ENCODE peak calls at places on chromosomes 12 and 14, in eight cellular contexts. P is hepatocyte, U is GM23248, Y is uterus, H is fibroblast of pulmonary artery, B is stomach, X is mesenchymal stem cell, D is WERI-Rb-1. O is an unnamed sample.

GRCh38 chr12:118307069-118307954 is 65.4 kb downstream of the TAOK3 start:
- DNase-seq in P (no peak), U (peak; percentile 95), Y (peak; percentile 46), H (peak; percentile 89), B (no peak), X (peak; percentile 91), D (no peak), O (peak; percentile 95)

GRCh38 chr12:31118831-31119530 is 45.3 kb downstream of the DDX11 start:
- DNase-seq in P (peak; percentile 69), U (no peak), Y (peak; percentile 71), H (no peak), B (peak; percentile 45), X (no peak), D (peak; percentile 62), O (no peak)

GRCh38 chr12:1318327-1319031 is 275.9 kb downstream of the FBXL14 start:
- DNase-seq in P (peak; percentile 28), U (peak; percentile 76), Y (no peak), H (peak; percentile 55), B (peak; percentile 33), X (peak; percentile 33), D (no peak), O (peak; percentile 67)

GRCh38 chr12:52210186-52210924 is 18.5 kb upstream of the KRT80 start:
- DNase-seq in P (no peak), U (peak; percentile 89), Y (peak; percentile 13), H (peak; percentile 91), B (no peak), X (peak; percentile 60), D (peak; percentile 36), O (no peak)

GRCh38 chr12:101117842-101118241 is 92.2 kb downstream of the SLC5A8 start:
- DNase-seq in P (no peak), U (no peak), Y (no peak), H (no peak), B (no peak), X (no peak), D (no peak), O (no peak)

GRCh38 chr12:2288001-2288400 is 235.2 kb downstream of the CACNA1C start:
- DNase-seq in P (peak; percentile 77), U (peak; percentile 79), Y (no peak), H (peak; percentile 42), B (no peak), X (peak; percentile 78), D (no peak), O (peak; percentile 43)

GRCh38 chr14:68918612-68919011 is 60.5 kb downstream of the ACTN1 start:
- DNase-seq in P (no peak), U (no peak), Y (no peak), H (no peak), B (no peak), X (no peak), D (no peak), O (no peak)

GRCh38 chr12:127655691-127656090 is 611.3 kb upstream of the TMEM132C start:
- DNase-seq in P (no peak), U (peak; percentile 89), Y (no peak), H (no peak), B (no peak), X (peak; percentile 71), D (no peak), O (peak; percentile 83)

GRCh38 chr12:91355150-91356006 is 172.8 kb upstream of the DCN start:
- DNase-seq in P (peak; percentile 83), U (peak; percentile 89), Y (peak; percentile 80), H (peak; percentile 88), B (peak; percentile 66), X (peak; percentile 79), D (peak; percentile 67), O (peak; percentile 72)

GRCh38 chr14:46691819-46692218 is 40.2 kb upstream of the RPL10L start:
- DNase-seq in P (no peak), U (no peak), Y (no peak), H (no peak), B (no peak), X (no peak), D (no peak), O (no peak)

DNA sequence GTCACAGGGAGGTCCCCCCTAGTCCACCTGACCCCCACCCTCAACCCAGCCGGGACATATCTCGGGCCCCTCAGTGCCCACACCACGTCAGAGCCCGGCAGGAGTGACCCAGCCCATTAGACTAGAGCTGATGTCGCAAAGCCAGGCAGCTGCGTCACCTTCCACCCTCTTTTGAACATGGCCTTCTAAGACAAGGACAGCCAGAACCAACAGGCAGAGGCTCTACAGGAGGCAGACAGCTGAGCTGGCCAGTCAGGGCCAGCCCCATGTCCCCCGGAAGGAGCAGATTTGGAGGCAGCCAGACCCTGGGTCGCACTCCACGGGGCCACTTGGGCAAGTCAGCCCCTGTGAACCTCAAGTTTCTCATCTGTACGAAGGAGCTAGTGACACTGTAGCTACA is 44.1 kb downstream of the SCARB1 start:
- DNase-seq in P (no peak), U (no peak), Y (no peak), H (no peak), B (no peak), X (no peak), D (no peak), O (no peak)
- H3K4me3 ChIP-seq in P (no peak overlapping the region), U (no peak overlapping the region), Y (no peak overlapping the region), H (no peak overlapping the region), B (no peak overlapping the region), X (no peak overlapping the region), D (no peak overlapping the region), O (no peak overlapping the region)

DNA sequence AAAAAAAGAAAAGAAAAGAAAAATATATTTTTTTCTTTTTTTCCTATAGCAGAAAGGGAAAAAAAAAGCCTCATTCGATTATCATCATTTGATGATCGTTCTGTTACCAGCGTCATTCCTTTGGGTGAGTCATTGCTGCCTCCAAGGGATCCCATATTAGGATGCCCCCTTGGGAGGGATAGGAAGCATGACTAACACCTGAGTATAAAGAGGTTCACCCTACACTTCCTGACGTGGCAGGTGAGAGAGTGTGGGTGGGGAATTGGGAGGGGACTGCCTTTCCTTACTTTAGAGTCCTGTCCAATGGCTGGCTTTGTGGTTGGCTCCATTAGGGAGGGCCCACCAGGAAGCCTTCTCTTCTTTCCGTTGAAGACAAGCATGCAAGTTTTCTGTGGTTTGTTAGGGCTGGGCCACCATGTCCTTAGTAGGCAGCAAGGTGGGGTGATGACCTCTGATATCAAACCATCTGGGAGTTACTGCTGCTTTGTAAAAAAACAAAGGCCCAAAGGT is 56.1 kb upstream of the FUT8 start:
- DNase-seq in P (peak; percentile 54), U (peak; percentile 95), Y (no peak), H (peak; percentile 79), B (peak; percentile 72), X (peak; percentile 66), D (no peak), O (peak; percentile 78)
- H3K4me3 ChIP-seq in P (no peak overlapping the region), U (no peak overlapping the region), Y (no peak overlapping the region), H (no peak overlapping the region), B (no peak overlapping the region), X (no peak overlapping the region), D (no peak overlapping the region), O (no peak overlapping the region)

GRCh38 chr12:109677323-109677722 is 36.3 kb upstream of the FAM222A start:
- DNase-seq in P (no peak), U (no peak), Y (no peak), H (no peak), B (no peak), X (no peak), D (peak; percentile 76), O (no peak)

GRCh38 chr12:109681986-109682707 is 31.5 kb upstream of the FAM222A start:
- DNase-seq in P (no peak), U (no peak), Y (no peak), H (no peak), B (no peak), X (no peak), D (no peak), O (no peak)

GRCh38 chr12:109680521-109681030 is 33.0 kb upstream of the FAM222A start:
- DNase-seq in P (no peak), U (no peak), Y (no peak), H (no peak), B (peak; percentile 39), X (no peak), D (no peak), O (no peak)

GRCh38 chr12:109678732-109679131 is 34.9 kb upstream of the FAM222A start:
- DNase-seq in P (peak; percentile 34), U (no peak), Y (no peak), H (no peak), B (no peak), X (no peak), D (peak; percentile 66), O (no peak)

GRCh38 chr12:109679716-109680520 is 33.7 kb upstream of the FAM222A start:
- DNase-seq in P (no peak), U (no peak), Y (no peak), H (no peak), B (no peak), X (no peak), D (peak; percentile 93), O (no peak)
- H3K4me3 ChIP-seq in P (no peak overlapping the region), U (no peak overlapping the region), Y (no peak overlapping the region), H (no peak overlapping the region), B (no peak overlapping the region), X (no peak overlapping the region), D (no peak overlapping the region), O (no peak overlapping the region)

GRCh38 chr12:6919588-6919987 is 5.2 kb downstream of the ENO2 start:
- DNase-seq in P (no peak), U (no peak), Y (no peak), H (no peak), B (no peak), X (no peak), D (no peak), O (no peak)
- H3K4me3 ChIP-seq in P (no peak overlapping the region), U (no peak overlapping the region), Y (no peak overlapping the region), H (no peak overlapping the region), B (no peak overlapping the region), X (no peak overlapping the region), D (no peak overlapping the region), O (no peak overlapping the region)

DNA sequence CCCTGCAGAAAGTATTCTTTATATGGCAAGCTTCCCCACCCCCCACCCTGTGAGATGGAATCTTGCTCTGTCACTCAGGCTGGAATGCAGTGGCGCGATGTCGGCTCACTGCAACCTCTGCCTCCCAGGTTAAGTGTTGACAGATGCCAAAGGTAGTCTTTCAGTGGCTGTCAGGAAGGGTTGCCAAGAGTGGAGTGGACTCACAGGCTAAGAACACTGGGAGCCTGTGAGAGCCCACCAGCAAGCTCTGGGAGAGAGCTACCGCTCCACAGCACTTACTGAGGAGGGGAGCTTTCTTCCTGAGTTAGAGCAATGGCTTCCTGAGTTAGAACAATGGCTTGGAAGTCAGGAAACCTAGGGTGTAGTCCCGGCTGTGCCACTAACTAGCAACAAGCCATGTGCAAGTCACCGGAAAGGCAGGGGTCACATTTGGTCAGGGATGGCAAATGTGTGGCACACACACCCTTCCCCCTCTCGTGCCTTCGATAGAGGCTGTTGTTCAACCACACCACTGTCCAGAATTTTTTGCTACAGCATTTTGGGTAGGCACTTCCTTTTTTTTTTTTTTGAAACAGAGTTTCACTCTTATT is 2.6 kb downstream of the RNASE1 start:
- DNase-seq in P (peak; percentile 53), U (no peak), Y (peak; percentile 62), H (no peak), B (peak; percentile 33), X (no peak), D (no peak), O (no peak)
- H3K4me3 ChIP-seq in P (no peak overlapping the region), U (no peak overlapping the region), Y (peak overlapping the region; percentile 2), H (no peak overlapping the region), B (peak overlapping the region; percentile 48), X (no peak overlapping the region), D (no peak overlapping the region), O (no peak overlapping the region)